ENCODE peak calls at places on chromosome 3, in ten cellular contexts. Y is activated T-cell treated with anti-CD3 and anti-CD28 coated beads, Interleukin-2, amount 50 U/mL, for 24 hours; R is esophagus muscularis mucosa; Q is upper lobe of left lung; S is SK-N-DZ; J is dorsolateral prefrontal cortex; H is heart left ventricle; M is EH; V is immature natural killer cell; O is iris pigment epithelial cell. I is an unnamed sample.
A peak's percentile ranks its signal among the peaks of the same experiment; 100 is the strongest.

GRCh38 chr3:73499787-73500186 is 125.0 kb downstream of the PDZRN3 start:
- DNase-seq in Y (no peak), R (peak; percentile 26), Q (no peak), S (no peak), J (no peak), H (no peak), M (no peak), V (no peak), O (peak; percentile 16), I (no peak)

GRCh38 chr3:18189651-18190050 is 235.5 kb downstream of the SATB1 start:
- DNase-seq in Y (no peak), R (no peak), Q (no peak), S (no peak), J (no peak), H (no peak), M (peak; percentile 11), V (no peak), O (peak; percentile 0), I (no peak)

GRCh38 chr3:177440456-177441105 is 243.3 kb upstream of the TBL1XR1 start:
- DNase-seq in Y (no peak), R (no peak), Q (no peak), S (no peak), J (no peak), H (no peak), M (no peak), V (no peak), O (no peak), I (no peak)

GRCh38 chr3:98982336-98982735 is 80.8 kb upstream of the DCBLD2 start:
- DNase-seq in Y (no peak), R (no peak), Q (no peak), S (no peak), J (no peak), H (no peak), M (no peak), V (no peak), O (peak; percentile 55), I (no peak)

GRCh38 chr3:40990062-40990456 is 209.2 kb upstream of the CTNNB1 start:
- DNase-seq in Y (no peak), R (no peak), Q (no peak), S (no peak), J (no peak), H (no peak), M (no peak), V (no peak), O (peak; percentile 31), I (no peak)

GRCh38 chr3:197468866-197469382 is 86.8 kb downstream of the BDH1 start:
- DNase-seq in Y (no peak), R (no peak), Q (no peak), S (no peak), J (no peak), H (no peak), M (peak; percentile 55), V (no peak), O (peak; percentile 52), I (no peak)

GRCh38 chr3:50550079-50550736 is 17.3 kb downstream of the C3orf18 start:
- DNase-seq in Y (peak; percentile 80), R (no peak), Q (peak; percentile 71), S (peak; percentile 70), J (peak; percentile 46), H (no peak), M (peak; percentile 47), V (peak; percentile 67), O (peak; percentile 28), I (peak; percentile 86)

GRCh38 chr3:120039642-120040610 is 54.3 kb downstream of the GSK3B start:
- DNase-seq in Y (no peak), R (no peak), Q (no peak), S (no peak), J (no peak), H (no peak), M (no peak), V (no peak), O (no peak), I (no peak)

GRCh38 chr3:4250064-4250463 is 53.1 kb upstream of the SETMAR start:
- DNase-seq in Y (no peak), R (no peak), Q (no peak), S (no peak), J (no peak), H (no peak), M (no peak), V (no peak), O (no peak), I (no peak)

GRCh38 chr3:143207338-143207961 is 87.9 kb downstream of the CHST2 start:
- DNase-seq in Y (no peak), R (peak; percentile 62), Q (no peak), S (no peak), J (no peak), H (no peak), M (peak; percentile 63), V (no peak), O (peak; percentile 77), I (no peak)

GRCh38 chr3:25664066-25664809 is 469 bp downstream of the TOP2B start:
- DNase-seq in Y (peak; percentile 80), R (no peak), Q (peak; percentile 96), S (peak; percentile 51), J (peak; percentile 77), H (peak; percentile 83), M (peak; percentile 54), V (peak; percentile 62), O (peak; percentile 52), I (peak; percentile 91)

GRCh38 chr3:171258316-171258715 is 201.9 kb downstream of the TNIK start:
- DNase-seq in Y (no peak), R (no peak), Q (no peak), S (no peak), J (no peak), H (no peak), M (peak; percentile 32), V (no peak), O (peak; percentile 44), I (no peak)

GRCh38 chr3:131503328-131503650 is 518 bp upstream of the MRPL3 start:
- DNase-seq in Y (no peak), R (no peak), Q (no peak), S (no peak), J (no peak), H (no peak), M (peak; percentile 12), V (no peak), O (no peak), I (no peak)

GRCh38 chr3:54361884-54362283 is 239.5 kb downstream of the CACNA2D3 start:
- DNase-seq in Y (no peak), R (no peak), Q (no peak), S (no peak), J (no peak), H (no peak), M (no peak), V (no peak), O (no peak), I (no peak)

GRCh38 chr3:66297917-66298316 is 77.1 kb downstream of the SLC25A26 start:
- DNase-seq in Y (no peak), R (no peak), Q (no peak), S (no peak), J (no peak), H (peak; percentile 25), M (peak; percentile 56), V (peak; percentile 72), O (peak; percentile 96), I (no peak)

GRCh38 chr3:60277376-60277800 is 973.9 kb downstream of the FHIT start:
- DNase-seq in Y (no peak), R (no peak), Q (no peak), S (no peak), J (no peak), H (no peak), M (no peak), V (no peak), O (no peak), I (no peak)

GRCh38 chr3:150384517-150385212 is 23.4 kb upstream of the TSC22D2 start:
- DNase-seq in Y (peak; percentile 50), R (no peak), Q (no peak), S (peak; percentile 85), J (no peak), H (peak; percentile 37), M (no peak), V (peak; percentile 63), O (peak; percentile 33), I (peak; percentile 67)

GRCh38 chr3:107800705-107801104 is 277.9 kb downstream of the BBX start:
- DNase-seq in Y (no peak), R (no peak), Q (no peak), S (no peak), J (no peak), H (no peak), M (peak; percentile 41), V (no peak), O (no peak), I (no peak)